ENCODE peak calls at places on chromosomes 11 and 22, in nine cellular contexts. T is CD8-positive, alpha-beta memory T cell; U is stimulated activated CD4-positive, alpha-beta T cell treated with anti-CD3 and anti-CD28 coated beads, Interleukin-4, amount 100 ng/mL, for 48 hours; H is caudate nucleus; F is HT1080; E is body of pancreas; S is bronchial epithelial cell; Y is activated naive CD4-positive, alpha-beta T cell treated with anti-CD3 and anti-CD28 coated beads, Interleukin-2, amount 50 U/mL, for 16 hours; W is SHP77. D is an unnamed sample.
A peak's percentile ranks its signal among the peaks of the same experiment; 100 is the strongest.

GRCh38 chr11:82250047-82250446 is 483.6 kb downstream of the FAM181B start:
- DNase-seq in T (no peak), U (no peak), H (no peak), F (no peak), E (no peak), S (no peak), Y (no peak), W (no peak), D (no peak)

GRCh38 chr11:68213135-68213515 is at the start of gene KMT5B:
- DNase-seq in T (peak; percentile 44), U (no peak), H (no peak), F (no peak), E (peak; percentile 62), S (no peak), Y (peak; percentile 66), W (no peak), D (no peak)

GRCh38 chr22:30386960-30387848 is at the start of gene RNF215:
- DNase-seq in T (peak; percentile 77), U (peak; percentile 67), H (no peak), F (peak; percentile 51), E (peak; percentile 83), S (peak; percentile 27), Y (peak; percentile 78), W (peak; percentile 44), D (peak; percentile 39)

GRCh38 chr11:76604652-76605241 is 65.8 kb downstream of the LRRC32 start:
- DNase-seq in T (no peak), U (no peak), H (no peak), F (peak; percentile 43), E (peak; percentile 75), S (no peak), Y (no peak), W (no peak), D (no peak)

GRCh38 chr11:115676206-115676605 is 172.0 kb upstream of the CADM1 start:
- DNase-seq in T (no peak), U (no peak), H (no peak), F (no peak), E (no peak), S (no peak), Y (no peak), W (no peak), D (no peak)

GRCh38 chr22:48483764-48484528 is 1343.7 kb downstream of the BRD1 start:
- DNase-seq in T (no peak), U (no peak), H (no peak), F (no peak), E (no peak), S (no peak), Y (no peak), W (no peak), D (no peak)

GRCh38 chr22:26474687-26475086 is 8.9 kb downstream of the HPS4 start:
- DNase-seq in T (no peak), U (no peak), H (no peak), F (peak; percentile 88), E (no peak), S (peak; percentile 75), Y (no peak), W (no peak), D (no peak)

GRCh38 chr22:45207981-45208664 is 32.6 kb downstream of the KIAA0930 start:
- DNase-seq in T (no peak), U (no peak), H (no peak), F (peak; percentile 36), E (peak; percentile 75), S (peak; percentile 89), Y (no peak), W (peak; percentile 72), D (no peak)

GRCh38 chr11:72524711-72525110 is 90.4 kb upstream of the CLPB start:
- DNase-seq in T (no peak), U (no peak), H (no peak), F (peak; percentile 61), E (no peak), S (no peak), Y (no peak), W (no peak), D (no peak)

GRCh38 chr22:37427711-37428635 is 694 bp upstream of the ELFN2 start:
- DNase-seq in T (no peak), U (no peak), H (no peak), F (no peak), E (no peak), S (no peak), Y (no peak), W (no peak), D (no peak)

GRCh38 chr11:33444835-33445594 is 187.8 kb downstream of the HIPK3 start:
- DNase-seq in T (no peak), U (no peak), H (no peak), F (peak; percentile 53), E (no peak), S (peak; percentile 16), Y (no peak), W (no peak), D (no peak)

GRCh38 chr11:111561801-111562325 is 21.3 kb downstream of the LAYN start:
- DNase-seq in T (no peak), U (no peak), H (no peak), F (peak; percentile 69), E (no peak), S (peak; percentile 75), Y (no peak), W (no peak), D (no peak)

GRCh38 chr11:27916541-27917100 is 191.3 kb downstream of the KIF18A start:
- DNase-seq in T (no peak), U (no peak), H (no peak), F (peak; percentile 47), E (no peak), S (no peak), Y (no peak), W (no peak), D (no peak)

GRCh38 chr11:34495239-34495723 is 18.3 kb downstream of the ELF5 start:
- DNase-seq in T (no peak), U (no peak), H (no peak), F (no peak), E (no peak), S (peak; percentile 61), Y (no peak), W (no peak), D (no peak)

GRCh38 chr22:42967933-42968332 is 47.0 kb downstream of the PACSIN2 start:
- DNase-seq in T (no peak), U (no peak), H (no peak), F (no peak), E (no peak), S (no peak), Y (no peak), W (no peak), D (no peak)

GRCh38 chr22:30880847-30881246 is 87.7 kb downstream of the MORC2 start:
- DNase-seq in T (no peak), U (no peak), H (no peak), F (no peak), E (no peak), S (no peak), Y (no peak), W (no peak), D (no peak)

GRCh38 chr22:44023404-44024287 is 456 bp upstream of the PARVB start:
- DNase-seq in T (peak; percentile 7), U (peak; percentile 18), H (no peak), F (peak; percentile 46), E (peak; percentile 34), S (no peak), Y (no peak), W (no peak), D (no peak)

GRCh38 chr11:69455969-69456368 is 25.5 kb upstream of the LINC01488 start:
- DNase-seq in T (no peak), U (no peak), H (no peak), F (no peak), E (no peak), S (no peak), Y (no peak), W (no peak), D (no peak)

GRCh38 chr11:102780491-102780918 is at the start of gene MMP10:
- DNase-seq in T (no peak), U (no peak), H (no peak), F (peak; percentile 77), E (no peak), S (peak; percentile 98), Y (no peak), W (no peak), D (no peak)

GRCh38 chr22:37514526-37515051 is 4.6 kb downstream of the CARD10 start:
- DNase-seq in T (no peak), U (no peak), H (no peak), F (no peak), E (no peak), S (no peak), Y (no peak), W (peak; percentile 39), D (no peak)

GRCh38 chr11:32890843-32891656 is 1.6 kb upstream of the QSER1 start:
- DNase-seq in T (no peak), U (no peak), H (no peak), F (no peak), E (no peak), S (no peak), Y (no peak), W (peak; percentile 54), D (no peak)

GRCh38 chr11:80783561-80783960 is 1342.7 kb upstream of the TENM4 start:
- DNase-seq in T (no peak), U (no peak), H (no peak), F (no peak), E (no peak), S (no peak), Y (no peak), W (no peak), D (no peak)

GRCh38 chr11:61598886-61599868 is 18.3 kb upstream of the SYT7 start:
- DNase-seq in T (no peak), U (no peak), H (no peak), F (peak; percentile 44), E (no peak), S (peak; percentile 69), Y (no peak), W (no peak), D (no peak)

GRCh38 chr11:12473366-12473765 is 96.0 kb downstream of the PARVA start:
- DNase-seq in T (no peak), U (no peak), H (no peak), F (no peak), E (no peak), S (no peak), Y (no peak), W (no peak), D (no peak)

GRCh38 chr22:45977551-45978274 is 751 bp upstream of the WNT7B start:
- DNase-seq in T (no peak), U (no peak), H (no peak), F (peak; percentile 34), E (no peak), S (no peak), Y (no peak), W (no peak), D (no peak)

GRCh38 chr22:36136475-36136874 is 24.1 kb downstream of the APOL3 start:
- DNase-seq in T (no peak), U (no peak), H (no peak), F (peak; percentile 38), E (no peak), S (no peak), Y (no peak), W (no peak), D (no peak)

GRCh38 chr11:74004694-74005615 is 3.9 kb downstream of the UCP3 start:
- DNase-seq in T (peak; percentile 79), U (peak; percentile 59), H (no peak), F (no peak), E (no peak), S (no peak), Y (peak; percentile 73), W (no peak), D (no peak)

GRCh38 chr11:61041755-61042518 is 60.4 kb upstream of the CD5 start:
- DNase-seq in T (peak; percentile 65), U (peak; percentile 59), H (no peak), F (peak; percentile 20), E (peak; percentile 32), S (peak; percentile 8), Y (peak; percentile 82), W (peak; percentile 90), D (peak; percentile 27)

GRCh38 chr22:49827853-49828598 is at the start of gene BRD1:
- DNase-seq in T (peak; percentile 26), U (peak; percentile 42), H (no peak), F (no peak), E (peak; percentile 66), S (no peak), Y (peak; percentile 68), W (peak; percentile 59), D (peak; percentile 12)

GRCh38 chr11:61814242-61814957 is 2.4 kb downstream of the FADS1 start:
- DNase-seq in T (no peak), U (no peak), H (no peak), F (peak; percentile 74), E (peak; percentile 54), S (peak; percentile 40), Y (no peak), W (peak; percentile 23), D (no peak)

GRCh38 chr22:45963821-45964220 is 13.1 kb downstream of the WNT7B start:
- DNase-seq in T (no peak), U (no peak), H (no peak), F (no peak), E (no peak), S (no peak), Y (no peak), W (no peak), D (no peak)